ENCODE peak calls at places on chromosomes 5 and 9, in nine cellular contexts. O is GM13977; G is AG08395; A is T-helper 2 cell; I is CD4-positive, CD25-positive, alpha-beta regulatory T cell; Y is fibroblast of mammary gland; D is NCI-H1417; M is foreskin fibroblast; Q is stimulated activated CD8-positive, alpha-beta memory T cell treated with anti-CD3 and anti-CD28 coated beads, Interleukin-7, amount 100 ng/mL, for 1 hour. K is an unnamed sample.

GRCh38 chr9:135065804-135066203 is 21.7 kb upstream of the OLFM1 start:
- DNase-seq in I (no peak), M (no peak), A (no peak), D (no peak), G (no peak), Y (no peak), O (no peak), Q (no peak), K (no peak)

GRCh38 chr5:135491038-135491551 is 38.9 kb upstream of the TIFAB start:
- DNase-seq in Q (no peak), O (no peak), A (no peak), I (no peak), M (no peak), G (no peak), D (no peak), Y (no peak), K (no peak)

GRCh38 chr9:6106576-6107339 is 91.3 kb upstream of the RANBP6 start:
- DNase-seq in G (peak), A (no peak), M (peak), Y (peak), O (peak), Q (no peak), I (no peak), D (no peak), K (peak)

GRCh38 chr5:158639876-158640570 is 459.7 kb downstream of the EBF1 start:
- DNase-seq in Y (peak), D (no peak), O (no peak), M (peak), I (no peak), G (peak), A (no peak), Q (no peak), K (no peak)

GRCh38 chr9:70816891-70817290 is 304.5 kb downstream of the TRPM3 start:
- DNase-seq in I (no peak), Y (no peak), Q (no peak), G (no peak), A (no peak), M (no peak), O (no peak), D (no peak), K (peak)

GRCh38 chr9:99962685-99963261 is 56.3 kb downstream of the STX17 start:
- DNase-seq in Y (peak), A (no peak), O (no peak), D (no peak), I (no peak), G (no peak), Q (no peak), M (no peak), K (no peak)

GRCh38 chr9:103304797-103305196 is 309.7 kb downstream of the CYLC2 start:
- DNase-seq in O (no peak), M (no peak), Y (no peak), I (no peak), G (no peak), D (no peak), Q (no peak), A (no peak), K (no peak)

GRCh38 chr5:67045816-67046740 is 150.5 kb downstream of the CD180 start:
- DNase-seq in G (no peak), Y (no peak), M (no peak), O (no peak), A (no peak), Q (no peak), I (no peak), D (no peak), K (no peak)

GRCh38 chr5:72407541-72407940 is 87.4 kb downstream of the PTCD2 start:
- DNase-seq in O (no peak), Q (no peak), D (no peak), G (peak), I (no peak), M (peak), Y (peak), A (no peak), K (no peak)

GRCh38 chr5:142654578-142655042 is 31.3 kb downstream of the FGF1 start:
- DNase-seq in I (no peak), A (no peak), Y (no peak), D (no peak), M (no peak), G (no peak), O (no peak), Q (no peak), K (no peak)

GRCh38 chr5:32258406-32258805 is 54.3 kb downstream of the MTMR12 start:
- DNase-seq in I (no peak), Q (no peak), O (no peak), A (no peak), D (no peak), G (no peak), M (no peak), Y (no peak), K (no peak)

GRCh38 chr5:158773151-158773550 is 326.6 kb downstream of the EBF1 start:
- DNase-seq in O (no peak), I (no peak), M (no peak), A (no peak), Y (no peak), G (no peak), Q (no peak), D (no peak), K (no peak)

GRCh38 chr9:91811024-91811909 is 138.8 kb downstream of the ROR2 start:
- DNase-seq in D (no peak), Y (no peak), Q (no peak), A (no peak), G (no peak), M (no peak), I (no peak), O (no peak), K (no peak)

GRCh38 chr5:179504191-179504590 is 46.2 kb upstream of the RUFY1 start:
- DNase-seq in M (no peak), Q (no peak), G (peak), I (no peak), A (no peak), D (no peak), Y (no peak), O (no peak), K (no peak)

GRCh38 chr9:88060746-88061145 is 77.5 kb downstream of the SPATA31C2 start:
- DNase-seq in D (no peak), Y (no peak), O (no peak), I (no peak), G (no peak), M (no peak), A (no peak), Q (no peak), K (no peak)

GRCh38 chr5:25500635-25501034 is 855.9 kb upstream of the CDH10 start:
- DNase-seq in G (no peak), M (no peak), D (no peak), Y (no peak), Q (no peak), A (no peak), I (no peak), O (no peak), K (no peak)

GRCh38 chr5:141382469-141383294 is at the start of gene PCDHGA7:
- DNase-seq in Q (no peak), A (no peak), Y (peak), O (no peak), G (peak), M (peak), D (no peak), I (no peak), K (no peak)

GRCh38 chr9:109975574-109976327 is 195.8 kb downstream of the PALM2AKAP2 start:
- DNase-seq in I (no peak), A (no peak), Y (peak), M (peak), G (peak), D (no peak), Q (no peak), O (no peak), K (no peak)